ENCODE peak calls at places on chromosome 15, in eight cellular contexts. M, P, T, N, C, X, R and F are unnamed samples.

GRCh38 chr15:66735909-66736305 is 33.9 kb downstream of the SMAD6 start:
- DNase-seq in M (no peak), P (no peak), T (no peak), N (no peak), C (no peak), X (no peak), R (no peak), F (no peak)

GRCh38 chr15:50128266-50128665 is 9.2 kb upstream of the ATP8B4 start:
- DNase-seq in M (peak; percentile 0), P (no peak), T (no peak), N (no peak), C (peak; percentile 74), X (no peak), R (no peak), F (peak; percentile 21)

GRCh38 chr15:79970921-79971434 is at the start of gene BCL2A1:
- DNase-seq in M (no peak), P (no peak), T (no peak), N (peak; percentile 12), C (no peak), X (no peak), R (peak; percentile 99), F (no peak)

GRCh38 chr15:80769471-80770355 is 9.5 kb upstream of the CEMIP start:
- DNase-seq in M (no peak), P (no peak), T (no peak), N (no peak), C (no peak), X (no peak), R (no peak), F (no peak)

GRCh38 chr15:70027518-70027917 is 70.2 kb downstream of the TLE3 start:
- DNase-seq in M (no peak), P (no peak), T (no peak), N (no peak), C (no peak), X (no peak), R (no peak), F (no peak)

GRCh38 chr15:74768099-74768770 is 13.6 kb upstream of the CSK start:
- DNase-seq in M (peak; percentile 64), P (no peak), T (no peak), N (no peak), C (no peak), X (no peak), R (no peak), F (no peak)

GRCh38 chr15:52787549-52788098 is 2.5 kb downstream of the ONECUT1 start:
- DNase-seq in M (no peak), P (no peak), T (no peak), N (no peak), C (no peak), X (no peak), R (no peak), F (no peak)

GRCh38 chr15:73388256-73388781 is 19.6 kb upstream of the HCN4 start:
- DNase-seq in M (no peak), P (no peak), T (peak; percentile 97), N (no peak), C (no peak), X (no peak), R (peak; percentile 88), F (peak; percentile 27)

GRCh38 chr15:69853572-69853971 is 244.1 kb downstream of the TLE3 start:
- DNase-seq in M (no peak), P (no peak), T (peak; percentile 78), N (no peak), C (no peak), X (no peak), R (peak; percentile 25), F (peak; percentile 8)

GRCh38 chr15:57216288-57216687 is 160.0 kb upstream of the CGNL1 start:
- DNase-seq in M (peak; percentile 60), P (no peak), T (peak; percentile 60), N (no peak), C (no peak), X (peak; percentile 42), R (peak; percentile 77), F (no peak)

GRCh38 chr15:101568821-101569555 is 79.5 kb upstream of the PCSK6 start:
- DNase-seq in M (no peak), P (no peak), T (no peak), N (no peak), C (no peak), X (no peak), R (no peak), F (no peak)